ENCODE peak calls at places on chromosomes 2 and 18, in four cellular contexts. L, X, T and Q are unnamed samples.

GRCh38 chr18:78739843-78740677 is 239.6 kb upstream of the SALL3 start:
- DNase-seq in L (no peak), X (no peak), T (no peak), Q (no peak)

GRCh38 chr2:63840081-63840784 is 1.5 kb upstream of the UGP2 start:
- DNase-seq in L (peak; percentile 86), X (no peak), T (no peak), Q (peak; percentile 94)

GRCh38 chr2:155054712-155055111 is 356.2 kb downstream of the KCNJ3 start:
- DNase-seq in L (no peak), X (no peak), T (no peak), Q (no peak)

GRCh38 chr18:6150481-6150880 is 255.2 kb upstream of the TMEM200C start:
- DNase-seq in L (no peak), X (no peak), T (no peak), Q (no peak)

GRCh38 chr2:142545036-142545435 is 332.4 kb upstream of the KYNU start:
- DNase-seq in L (no peak), X (no peak), T (no peak), Q (no peak)

GRCh38 chr2:84963692-84964405 is 7.1 kb upstream of the KCMF1 start:
- DNase-seq in L (no peak), X (no peak), T (peak; percentile 92), Q (no peak)

GRCh38 chr2:64214281-64215115 is 70.3 kb upstream of the PELI1 start:
- DNase-seq in L (peak; percentile 94), X (no peak), T (no peak), Q (peak; percentile 71)

GRCh38 chr2:69643602-69644505 is at the start of gene AAK1:
- DNase-seq in L (peak; percentile 86), X (peak; percentile 76), T (peak; percentile 95), Q (peak; percentile 87)

GRCh38 chr2:71706121-71706520 is 252.8 kb downstream of the DYSF start:
- DNase-seq in L (no peak), X (no peak), T (no peak), Q (no peak)

GRCh38 chr18:11119962-11120361 is 29.4 kb downstream of the PIEZO2 start:
- DNase-seq in L (no peak), X (no peak), T (no peak), Q (no peak)

GRCh38 chr2:235669983-235670962 is 176.4 kb downstream of the AGAP1 start:
- DNase-seq in L (no peak), X (no peak), T (peak; percentile 93), Q (no peak)

GRCh38 chr2:73117441-73117840 is 4.7 kb upstream of the RAB11FIP5 start:
- DNase-seq in L (no peak), X (no peak), T (peak; percentile 70), Q (no peak)

GRCh38 chr2:241974851-241975592 is 105.5 kb downstream of the RTP5 start:
- DNase-seq in L (no peak), X (no peak), T (no peak), Q (no peak)

GRCh38 chr2:47243596-47244323 is 88.7 kb upstream of the STPG4 start:
- DNase-seq in L (no peak), X (no peak), T (no peak), Q (no peak)

GRCh38 chr18:13539050-13539449 is 187.3 kb downstream of the FAM210A start:
- DNase-seq in L (peak; percentile 40), X (no peak), T (no peak), Q (no peak)

GRCh38 chr2:65227035-65227470 is 578 bp upstream of the ACTR2 start:
- DNase-seq in L (peak; percentile 58), X (no peak), T (peak; percentile 26), Q (peak; percentile 61)

GRCh38 chr2:71464389-71464788 is 11.0 kb downstream of the DYSF start:
- DNase-seq in L (no peak), X (no peak), T (no peak), Q (no peak)

GRCh38 chr2:82084679-82085392 is 1780.3 kb upstream of the LRRTM1 start:
- DNase-seq in L (no peak), X (no peak), T (no peak), Q (no peak)

GRCh38 chr18:33495278-33495677 is 54.8 kb upstream of the CCDC178 start:
- DNase-seq in L (peak; percentile 10), X (no peak), T (peak; percentile 75), Q (peak; percentile 25)

GRCh38 chr2:215793747-215794595 is 219.4 kb downstream of the MREG start:
- DNase-seq in L (no peak), X (peak; percentile 44), T (peak; percentile 96), Q (no peak)